ENCODE peak calls at places on chromosomes 5 and 9, in seven cellular contexts. E is HCT116, N is A549, T is H1, Y is thyroid gland, Z is breast epithelium, F is transverse colon. K is an unnamed sample.

GRCh38 chr5:139382371-139382770 is 726 bp downstream of the SLC23A1 start:
- DNase-seq in E (no peak), N (no peak), T (no peak), Y (no peak), Z (no peak), F (peak; percentile 28), K (peak; percentile 85)

GRCh38 chr5:38426986-38427950 is 129.2 kb downstream of the LIFR start:
- DNase-seq in E (no peak), N (no peak), T (no peak), Y (no peak), Z (no peak), F (no peak), K (no peak)

GRCh38 chr5:14217587-14217986 is 74.4 kb downstream of the TRIO start:
- DNase-seq in E (no peak), N (no peak), T (no peak), Y (no peak), Z (no peak), F (no peak), K (no peak)

GRCh38 chr9:124781967-124782660 is 5.2 kb downstream of the OLFML2A start:
- DNase-seq in E (no peak), N (no peak), T (no peak), Y (peak; percentile 29), Z (peak; percentile 36), F (peak; percentile 4), K (no peak)

GRCh38 chr5:111829701-111830100 is 72.7 kb upstream of the NREP start:
- DNase-seq in E (no peak), N (no peak), T (no peak), Y (no peak), Z (no peak), F (no peak), K (no peak)

GRCh38 chr9:35771079-35771441 is 17.0 kb upstream of the MSMP start:
- DNase-seq in E (no peak), N (no peak), T (no peak), Y (no peak), Z (no peak), F (no peak), K (no peak)

GRCh38 chr9:76634356-76635054 is 129.7 kb upstream of the PCA3 start:
- DNase-seq in E (peak; percentile 1), N (peak; percentile 10), T (no peak), Y (no peak), Z (no peak), F (no peak), K (no peak)

GRCh38 chr5:155222393-155222792 is 208.8 kb downstream of the KIF4B start:
- DNase-seq in E (no peak), N (no peak), T (no peak), Y (no peak), Z (no peak), F (no peak), K (no peak)

GRCh38 chr5:134437340-134438267 is 25.9 kb upstream of the CDKN2AIPNL start:
- DNase-seq in E (no peak), N (no peak), T (no peak), Y (no peak), Z (no peak), F (no peak), K (no peak)

GRCh38 chr9:96015876-96016686 is 140.6 kb downstream of the ERCC6L2 start:
- DNase-seq in E (no peak), N (no peak), T (no peak), Y (no peak), Z (no peak), F (no peak), K (no peak)

GRCh38 chr5:16304846-16305245 is 125.3 kb upstream of the MARCHF11 start:
- DNase-seq in E (no peak), N (no peak), T (no peak), Y (no peak), Z (no peak), F (no peak), K (no peak)

GRCh38 chr9:89448381-89448780 is 49.5 kb downstream of the SEMA4D start:
- DNase-seq in E (no peak), N (no peak), T (no peak), Y (no peak), Z (no peak), F (no peak), K (no peak)

GRCh38 chr5:160133071-160133917 is 14.0 kb upstream of the PWWP2A start:
- DNase-seq in E (no peak), N (no peak), T (peak; percentile 25), Y (peak; percentile 48), Z (no peak), F (no peak), K (no peak)

GRCh38 chr5:38583500-38583899 is 27.1 kb upstream of the LIFR start:
- DNase-seq in E (no peak), N (no peak), T (no peak), Y (no peak), Z (no peak), F (no peak), K (no peak)

GRCh38 chr5:124365491-124365890 is 380.9 kb downstream of the ZNF608 start:
- DNase-seq in E (no peak), N (no peak), T (no peak), Y (no peak), Z (no peak), F (no peak), K (no peak)

GRCh38 chr9:113454914-113455761 is 8.4 kb upstream of the RGS3 start:
- DNase-seq in E (peak; percentile 16), N (peak; percentile 72), T (no peak), Y (peak; percentile 79), Z (no peak), F (no peak), K (no peak)

GRCh38 chr9:16708638-16709435 is 161.6 kb downstream of the BNC2 start:
- DNase-seq in E (no peak), N (no peak), T (no peak), Y (no peak), Z (no peak), F (no peak), K (no peak)

GRCh38 chr9:131622536-131622935 is 77.2 kb downstream of the PRRT1B start:
- DNase-seq in E (no peak), N (no peak), T (no peak), Y (no peak), Z (no peak), F (no peak), K (no peak)

GRCh38 chr5:111655169-111655924 is 101.6 kb downstream of the NREP start:
- DNase-seq in E (no peak), N (no peak), T (no peak), Y (no peak), Z (no peak), F (no peak), K (no peak)

GRCh38 chr9:89596937-89597555 is 7.8 kb upstream of the GADD45G start:
- DNase-seq in E (no peak), N (no peak), T (no peak), Y (no peak), Z (no peak), F (no peak), K (peak; percentile 61)

GRCh38 chr9:133163559-133164208 is at the start of gene GBGT1:
- DNase-seq in E (no peak), N (no peak), T (no peak), Y (peak; percentile 69), Z (no peak), F (peak; percentile 72), K (no peak)
- TF ChIP-seq POLR2A in E (no peak), N (no peak), T (no peak), Y (no peak), Z (no peak), F (peak; percentile 44), K (no peak)

GRCh38 chr5:56359809-56360685 is 126.9 kb upstream of the ANKRD55 start:
- DNase-seq in E (no peak), N (no peak), T (no peak), Y (no peak), Z (no peak), F (no peak), K (no peak)

GRCh38 chr5:56358046-56358445 is 124.9 kb upstream of the ANKRD55 start:
- DNase-seq in E (no peak), N (no peak), T (no peak), Y (no peak), Z (no peak), F (no peak), K (no peak)

GRCh38 chr5:56358703-56359428 is 125.7 kb upstream of the ANKRD55 start:
- DNase-seq in E (peak; percentile 31), N (peak; percentile 71), T (no peak), Y (peak; percentile 96), Z (no peak), F (no peak), K (no peak)

GRCh38 chr5:56360816-56361215 is 127.7 kb upstream of the ANKRD55 start:
- DNase-seq in E (no peak), N (no peak), T (no peak), Y (no peak), Z (no peak), F (no peak), K (no peak)

DNA sequence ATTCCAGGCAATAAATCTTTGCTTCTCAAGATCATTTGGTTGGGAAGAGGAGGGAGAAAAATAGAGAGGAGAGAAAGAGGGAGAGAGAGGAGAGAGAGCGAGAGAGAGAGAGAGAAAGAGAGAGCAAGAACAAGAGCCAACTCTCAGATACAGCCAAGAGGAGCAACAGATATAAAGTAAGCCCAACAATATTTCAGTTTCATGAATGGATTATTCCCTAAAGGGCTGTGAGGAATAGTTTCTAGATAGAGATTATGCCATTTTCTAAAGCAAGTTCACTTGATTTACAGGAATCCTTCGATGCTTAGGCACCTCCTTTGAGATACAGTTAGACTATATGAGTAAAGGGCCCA is 126.3 kb upstream of the ANKRD55 start:
- DNase-seq in E (no peak), N (no peak), T (no peak), Y (no peak), Z (no peak), F (no peak), K (no peak)
- H3K27ac ChIP-seq in E (peak overlapping the region; percentile 59), N (peak overlapping the region; percentile 72), T (no peak overlapping the region), Y (peak overlapping the region; percentile 65), Z (peak overlapping the region; percentile 21), F (no peak overlapping the region), K (no peak overlapping the region)

GRCh38 chr5:132435891-132436290 is 54.7 kb downstream of the IRF1 start:
- DNase-seq in E (no peak), N (no peak), T (no peak), Y (no peak), Z (no peak), F (peak; percentile 38), K (no peak)

GRCh38 chr5:132438931-132439330 is 51.6 kb downstream of the IRF1 start:
- DNase-seq in E (no peak), N (no peak), T (no peak), Y (no peak), Z (no peak), F (no peak), K (no peak)

GRCh38 chr5:132437604-132438275 is 52.8 kb downstream of the IRF1 start:
- DNase-seq in E (no peak), N (peak; percentile 46), T (no peak), Y (peak; percentile 79), Z (no peak), F (peak; percentile 84), K (no peak)

GRCh38 chr5:132436936-132437335 is 53.6 kb downstream of the IRF1 start:
- DNase-seq in E (no peak), N (no peak), T (no peak), Y (no peak), Z (no peak), F (no peak), K (no peak)

GRCh38 chr5:132439521-132440206 is 50.9 kb downstream of the IRF1 start:
- DNase-seq in E (no peak), N (no peak), T (no peak), Y (no peak), Z (peak; percentile 62), F (peak; percentile 66), K (no peak)
- H3K4me1 ChIP-seq in E (peaks cover 4% of the 10 kb centered on the region), N (peaks cover 9% of the 10 kb centered on the region), T (peaks cover 3% of the 10 kb centered on the region), Y (peaks cover 48% of the 10 kb centered on the region), Z (peaks cover 7% of the 10 kb centered on the region), F (peaks cover 46% of the 10 kb centered on the region), K (peaks cover 70% of the 10 kb centered on the region)

GRCh38 chr5:76576468-76576867 is 46.7 kb downstream of the F2RL2 start:
- DNase-seq in E (no peak), N (no peak), T (no peak), Y (no peak), Z (no peak), F (no peak), K (no peak)

GRCh38 chr5:76571595-76571994 is 51.6 kb downstream of the F2RL2 start:
- DNase-seq in E (no peak), N (no peak), T (no peak), Y (no peak), Z (no peak), F (no peak), K (no peak)
- TF ChIP-seq POLR2A in E (no peak), N (no peak), T (no peak), Y (no peak), Z (no peak), F (no peak), K (no peak)

K was measured in vagina.